ENCODE peak calls at places on chromosome 5, in ten cellular contexts. Q, F, G, L, E, D, B, H, I and O are unnamed samples.

GRCh38 chr5:126107381-126107780 is 315.8 kb upstream of the GRAMD2B start:
- DNase-seq in G (no peak), Q (no peak), L (no peak), F (no peak), H (no peak), I (no peak), D (no peak), B (no peak), E (no peak), O (no peak)

GRCh38 chr5:142906863-142907671 is 136.9 kb downstream of the ARHGAP26 start:
- DNase-seq in I (no peak), B (no peak), D (no peak), H (peak), E (no peak), F (peak), L (no peak), G (no peak), Q (no peak), O (no peak)

GRCh38 chr5:145237843-145238242 is 597.3 kb downstream of the PRELID2 start:
- DNase-seq in B (peak), I (peak), D (no peak), Q (no peak), H (peak), G (no peak), L (no peak), E (no peak), F (peak), O (peak)

GRCh38 chr5:69484891-69485290 is 7.7 kb upstream of the OCLN start:
- DNase-seq in I (peak), H (peak), D (no peak), Q (no peak), B (no peak), L (no peak), E (no peak), F (no peak), G (peak), O (no peak)

GRCh38 chr5:5587474-5587873 is 165.0 kb downstream of the ICE1 start:
- DNase-seq in Q (no peak), L (no peak), B (no peak), F (no peak), E (no peak), D (no peak), H (no peak), G (no peak), I (no peak), O (no peak)

GRCh38 chr5:103929310-103930003 is 366.9 kb upstream of the NUDT12 start:
- DNase-seq in B (no peak), H (no peak), L (no peak), D (no peak), F (no peak), G (no peak), I (no peak), Q (no peak), E (no peak), O (peak)

GRCh38 chr5:3035452-3035851 is 284.0 kb upstream of the IRX2 start:
- DNase-seq in F (no peak), B (no peak), E (no peak), L (no peak), Q (no peak), H (no peak), D (no peak), I (no peak), G (no peak), O (no peak)

GRCh38 chr5:179762079-179762780 is 29.6 kb downstream of the MAML1 start:
- DNase-seq in B (no peak), L (peak), Q (no peak), I (peak), H (peak), E (no peak), F (no peak), G (no peak), D (peak), O (peak)

GRCh38 chr5:73565969-73566547 is 515 bp downstream of the UTP15 start:
- DNase-seq in Q (no peak), F (no peak), H (no peak), B (no peak), E (no peak), G (no peak), D (no peak), L (no peak), I (no peak), O (no peak)

GRCh38 chr5:139460457-139460856 is 2.1 kb downstream of the ECSCR start:
- DNase-seq in L (no peak), D (no peak), F (no peak), E (no peak), G (no peak), H (no peak), Q (no peak), B (no peak), I (no peak), O (no peak)

GRCh38 chr5:43156388-43156787 is 35.6 kb upstream of the NIM1K start:
- DNase-seq in I (peak), D (no peak), F (no peak), G (no peak), Q (no peak), B (no peak), E (no peak), H (peak), L (no peak), O (no peak)

GRCh38 chr5:172303996-172304335 is 20.4 kb upstream of the UBTD2 start:
- DNase-seq in H (no peak), Q (no peak), I (no peak), G (no peak), F (no peak), B (no peak), L (no peak), E (no peak), D (no peak), O (no peak)

GRCh38 chr5:9851458-9851857 is 221.3 kb upstream of the TAS2R1 start:
- DNase-seq in D (no peak), Q (no peak), I (peak), F (no peak), G (peak), E (peak), B (no peak), L (peak), H (peak), O (peak)

GRCh38 chr5:15322426-15322825 is 177.6 kb upstream of the FBXL7 start:
- DNase-seq in B (no peak), D (no peak), Q (no peak), I (no peak), H (no peak), E (no peak), F (no peak), G (no peak), L (no peak), O (no peak)

GRCh38 chr5:143041461-143041860 is 271.3 kb downstream of the ARHGAP26 start:
- DNase-seq in I (no peak), H (no peak), L (no peak), F (no peak), E (no peak), G (no peak), B (no peak), Q (no peak), D (no peak), O (no peak)

GRCh38 chr5:62600560-62601252 is 22.1 kb downstream of the LRRC70 start:
- DNase-seq in I (no peak), F (no peak), G (no peak), Q (no peak), E (no peak), L (no peak), D (no peak), H (no peak), B (no peak), O (no peak)

GRCh38 chr5:35001842-35002241 is 45.9 kb downstream of the AGXT2 start:
- DNase-seq in B (no peak), G (no peak), F (no peak), D (no peak), E (no peak), H (no peak), I (no peak), Q (no peak), L (no peak), O (no peak)

GRCh38 chr5:58482536-58482935 is 8.7 kb upstream of the GAPT start:
- DNase-seq in F (no peak), H (no peak), Q (no peak), B (no peak), E (no peak), L (no peak), D (no peak), G (no peak), I (no peak), O (no peak)

GRCh38 chr5:142829821-142830220 is 59.6 kb downstream of the ARHGAP26 start:
- DNase-seq in Q (no peak), F (no peak), E (no peak), G (no peak), I (peak), D (no peak), H (peak), L (no peak), B (no peak), O (no peak)

GRCh38 chr5:168404366-168404765 is 81.9 kb upstream of the RARS1 start:
- DNase-seq in I (peak), L (peak), Q (no peak), B (no peak), E (peak), H (peak), D (no peak), F (no peak), G (peak), O (no peak)

GRCh38 chr5:67246108-67246507 is 49.5 kb upstream of the CD180 start:
- DNase-seq in G (peak), Q (no peak), B (peak), E (peak), I (peak), H (peak), L (peak), D (no peak), F (no peak), O (peak)

GRCh38 chr5:158170060-158170459 is 311.1 kb upstream of the CLINT1 start:
- DNase-seq in D (no peak), B (no peak), E (no peak), Q (no peak), F (no peak), G (no peak), H (no peak), I (no peak), L (no peak), O (no peak)

GRCh38 chr5:158759276-158759675 is 340.4 kb downstream of the EBF1 start:
- DNase-seq in H (peak), F (no peak), I (no peak), B (no peak), G (no peak), Q (no peak), D (no peak), E (no peak), L (no peak), O (no peak)

GRCh38 chr5:75152861-75153260 is 83.8 kb downstream of the ANKRD31 start:
- DNase-seq in I (no peak), G (no peak), Q (no peak), F (no peak), B (no peak), L (no peak), H (peak), D (no peak), E (no peak), O (no peak)

GRCh38 chr5:130605200-130605599 is 559.9 kb downstream of the HINT1 start:
- DNase-seq in E (no peak), B (no peak), G (no peak), F (no peak), D (no peak), Q (no peak), L (no peak), I (no peak), H (peak), O (peak)

GRCh38 chr5:35854248-35854647 is 2.4 kb upstream of the IL7R start:
- DNase-seq in D (no peak), F (no peak), H (no peak), Q (peak), I (no peak), E (no peak), B (no peak), G (no peak), L (no peak), O (no peak)

GRCh38 chr5:39100851-39101396 is 26.7 kb upstream of the RICTOR start:
- DNase-seq in Q (no peak), F (no peak), H (peak), D (no peak), E (peak), G (peak), L (peak), I (peak), B (no peak), O (no peak)

GRCh38 chr5:17216176-17216973 is 1.1 kb upstream of the BASP1 start:
- DNase-seq in F (peak), Q (peak), H (peak), G (no peak), L (no peak), B (peak), E (peak), I (peak), D (peak), O (peak)

GRCh38 chr5:103006921-103007320 is 113.0 kb downstream of the GIN1 start:
- DNase-seq in I (no peak), H (no peak), Q (no peak), L (no peak), G (no peak), F (no peak), E (no peak), B (no peak), D (no peak), O (no peak)

GRCh38 chr5:74586831-74587230 is 53.7 kb downstream of the ENC1 start:
- DNase-seq in H (peak), I (no peak), F (no peak), D (no peak), L (no peak), B (no peak), G (no peak), Q (no peak), E (no peak), O (no peak)

GRCh38 chr5:8843766-8844165 is 702.1 kb downstream of the SEMA5A start:
- DNase-seq in G (no peak), H (peak), Q (no peak), I (peak), F (peak), E (no peak), L (peak), D (no peak), B (no peak), O (no peak)

GRCh38 chr5:109152565-109152964 is 257.2 kb downstream of the PJA2 start:
- DNase-seq in D (no peak), F (no peak), L (no peak), E (no peak), B (no peak), G (no peak), Q (no peak), I (no peak), H (no peak), O (no peak)

GRCh38 chr5:56669534-56670483 is 145.5 kb upstream of the MAP3K1 start:
- DNase-seq in Q (no peak), E (no peak), D (peak), G (no peak), F (no peak), L (no peak), B (no peak), I (no peak), H (peak), O (peak)